ENCODE peak calls at places on chromosomes 3 and 15, in six cellular contexts. S is WTC11, J is H1, R is K562, W is HepG2, A is GM12878. B is an unnamed sample.

GRCh38 chr3:169939320-169939719 is 27.3 kb upstream of the SEC62 start:
- DNase-seq in S (no peak), J (no peak), R (peak; percentile 56), W (no peak), A (no peak), B (no peak)

GRCh38 chr15:73002509-73002908 is 49.8 kb upstream of the NEO1 start:
- DNase-seq in S (no peak), J (no peak), R (no peak), W (no peak), A (no peak), B (no peak)

GRCh38 chr15:83653639-83654378 is at the start of gene ADAMTSL3:
- DNase-seq in S (peak; percentile 65), J (peak; percentile 78), R (no peak), W (no peak), A (no peak), B (peak; percentile 81)

GRCh38 chr3:105223815-105224214 is 142.9 kb upstream of the ALCAM start:
- DNase-seq in S (no peak), J (no peak), R (no peak), W (no peak), A (no peak), B (no peak)

GRCh38 chr3:197595470-197596185 is 39.9 kb upstream of the BDH1 start:
- DNase-seq in S (no peak), J (no peak), R (no peak), W (no peak), A (no peak), B (no peak)

GRCh38 chr15:31173790-31174450 is 72.4 kb upstream of the TRPM1 start:
- DNase-seq in S (no peak), J (no peak), R (no peak), W (no peak), A (no peak), B (no peak)

GRCh38 chr3:153448146-153448870 is 286.3 kb downstream of the RAP2B start:
- DNase-seq in S (no peak), J (no peak), R (no peak), W (no peak), A (no peak), B (no peak)

GRCh38 chr15:37900286-37901221 is 33.9 kb upstream of the TMCO5A start:
- DNase-seq in S (no peak), J (no peak), R (no peak), W (no peak), A (no peak), B (no peak)

GRCh38 chr15:34084086-34084485 is 17.6 kb downstream of the EMC7 start:
- DNase-seq in S (no peak), J (no peak), R (no peak), W (no peak), A (no peak), B (no peak)

GRCh38 chr3:167575000-167575399 is 78.7 kb downstream of the WDR49 start:
- DNase-seq in S (peak; percentile 20), J (peak; percentile 48), R (no peak), W (no peak), A (no peak), B (peak; percentile 42)

GRCh38 chr3:45978348-45978747 is 17.3 kb downstream of the FYCO1 start:
- DNase-seq in S (no peak), J (no peak), R (no peak), W (no peak), A (no peak), B (no peak)

GRCh38 chr3:33884701-33885100 is 86.3 kb downstream of the PDCD6IP start:
- DNase-seq in S (no peak), J (no peak), R (no peak), W (no peak), A (no peak), B (no peak)

GRCh38 chr15:41969851-41970431 is 2.4 kb downstream of the EHD4 start:
- DNase-seq in S (no peak), J (peak; percentile 37), R (no peak), W (no peak), A (peak; percentile 88), B (no peak)

GRCh38 chr15:86505951-86506350 is 426.3 kb downstream of the AGBL1 start:
- DNase-seq in S (no peak), J (no peak), R (no peak), W (no peak), A (no peak), B (no peak)

GRCh38 chr15:65423977-65424679 is 1.4 kb upstream of the IGDCC4 start:
- DNase-seq in S (no peak), J (no peak), R (peak; percentile 48), W (no peak), A (no peak), B (peak; percentile 46)

GRCh38 chr3:76570436-76571057 is 469.4 kb upstream of the ROBO2 start:
- DNase-seq in S (no peak), J (no peak), R (peak; percentile 1), W (no peak), A (no peak), B (peak; percentile 54)

GRCh38 chr3:110629917-110630316 is 441.7 kb upstream of the NECTIN3 start:
- DNase-seq in S (no peak), J (no peak), R (no peak), W (no peak), A (no peak), B (no peak)

GRCh38 chr3:177746259-177747021 is 549.2 kb upstream of the TBL1XR1 start:
- DNase-seq in S (no peak), J (no peak), R (no peak), W (no peak), A (no peak), B (no peak)

GRCh38 chr3:127779747-127780146 is 42.6 kb downstream of the MGLL start:
- DNase-seq in S (no peak), J (no peak), R (no peak), W (no peak), A (no peak), B (no peak)

DNA sequence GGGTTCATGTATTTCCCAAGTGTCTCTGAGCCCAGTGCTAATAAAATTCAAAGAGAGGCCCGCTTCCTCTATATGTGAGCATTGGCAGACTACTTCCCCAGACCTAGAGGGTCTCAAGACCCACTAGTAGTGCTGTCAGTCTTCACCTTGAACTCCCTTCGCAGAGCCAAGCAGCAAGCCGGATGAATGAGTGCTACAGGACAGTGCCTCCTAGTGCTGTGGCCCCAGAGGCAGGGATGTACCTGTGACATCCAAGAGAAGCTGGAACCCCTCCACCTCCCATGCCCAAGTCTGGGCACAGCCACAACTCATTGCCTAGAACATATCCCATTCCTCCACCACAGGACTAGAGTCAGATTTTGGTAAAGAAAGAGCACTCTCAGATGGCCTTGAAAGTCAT is 37.2 kb upstream of the MASP1 start:
- DNase-seq in S (no peak), J (no peak), R (no peak), W (no peak), A (no peak), B (no peak)
- TF ChIP-seq CREB1 in S (no peak), J (no peak), R (no peak), W (no peak), A (no peak), B (no peak)

GRCh38 chr3:61562810-61563613 is 1.6 kb downstream of the PTPRG start:
- DNase-seq in S (peak; percentile 24), J (peak; percentile 57), R (no peak), W (peak; percentile 20), A (no peak), B (peak; percentile 39)

GRCh38 chr3:61560452-61561373 is 658 bp upstream of the PTPRG start:
- DNase-seq in S (peak; percentile 81), J (peak; percentile 87), R (no peak), W (peak; percentile 81), A (no peak), B (peak; percentile 96)

GRCh38 chr3:61563614-61564404 is 2.4 kb downstream of the PTPRG start:
- DNase-seq in S (peak; percentile 18), J (peak; percentile 50), R (no peak), W (no peak), A (no peak), B (peak; percentile 71)

GRCh38 chr3:61561374-61562041 is at the start of gene PTPRG:
- DNase-seq in S (peak; percentile 78), J (peak; percentile 83), R (no peak), W (peak; percentile 82), A (no peak), B (peak; percentile 93)

GRCh38 chr3:61562042-61562809 is 855 bp downstream of the PTPRG start:
- DNase-seq in S (peak; percentile 16), J (no peak), R (no peak), W (no peak), A (no peak), B (no peak)
- TF ChIP-seq CREB1 in S (no peak), J (no peak), R (no peak), W (no peak), A (no peak), B (no peak)

DNA sequence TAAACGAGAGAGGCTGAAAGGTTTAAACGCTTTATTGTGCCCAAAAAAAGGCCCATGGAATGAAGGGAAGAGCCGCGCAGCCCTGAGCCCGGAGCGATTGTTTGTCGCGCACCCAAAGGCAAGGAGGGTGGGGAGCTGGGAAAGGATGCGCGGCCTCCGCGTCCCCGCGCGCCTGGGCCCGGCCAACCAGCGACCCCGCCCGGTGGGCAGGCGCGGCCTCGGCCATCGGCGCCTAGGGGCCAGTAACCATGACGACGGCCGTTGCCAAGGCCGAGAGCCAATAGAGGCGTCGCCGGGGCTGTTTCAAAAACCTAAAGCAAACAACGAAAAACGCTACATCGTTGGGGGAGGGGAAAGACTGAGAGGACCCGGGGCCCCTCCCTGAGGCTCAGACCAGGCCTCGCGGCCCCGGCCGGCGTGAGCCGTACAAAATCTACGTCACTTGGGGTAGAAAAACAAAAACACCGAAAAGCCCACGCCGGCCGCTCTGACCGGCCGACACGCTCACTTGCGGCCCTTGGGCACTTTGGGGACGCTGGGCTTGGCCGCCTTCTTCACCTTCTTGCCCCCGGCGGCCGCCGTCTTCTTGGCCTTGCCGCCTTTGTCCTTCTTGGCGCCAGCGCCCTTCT is 36.2 kb downstream of the HMCES start:
- DNase-seq in S (peak; percentile 90), J (peak; percentile 90), R (peak; percentile 86), W (peak; percentile 92), A (no peak), B (peak; percentile 98)
- TF ChIP-seq CREB1 in S (no peak), J (peak; percentile 31), R (no peak), W (no peak), A (peak; percentile 46), B (peak; percentile 48)

GRCh38 chr3:151467069-151467468 is 6.2 kb upstream of the IGSF10 start:
- DNase-seq in S (no peak), J (no peak), R (no peak), W (no peak), A (no peak), B (no peak)

GRCh38 chr3:151468284-151468917 is 7.5 kb upstream of the IGSF10 start:
- DNase-seq in S (peak; percentile 48), J (peak; percentile 58), R (peak; percentile 68), W (peak; percentile 63), A (no peak), B (peak; percentile 94)
- TF ChIP-seq CREB1 in S (no peak), J (no peak), R (no peak), W (no peak), A (no peak), B (no peak)

GRCh38 chr3:43737001-43737440 is 46.3 kb downstream of the ABHD5 start:
- DNase-seq in S (no peak), J (no peak), R (no peak), W (no peak), A (no peak), B (no peak)
- TF ChIP-seq CREB1 in S (no peak), J (no peak), R (no peak), W (no peak), A (no peak), B (no peak)